ENCODE peak calls at places on chromosomes 7 and 10, in four cellular contexts. B is psoas muscle, V is cardiac muscle cell, J is lower lobe of right lung. Y is an unnamed sample. For H3K27me3, the result is how much of the 10 kb centered on the place peaks cover.

GRCh38 chr10:71701733-71702132 is 17.8 kb downstream of the C10orf105 start:
- DNase-seq in V (no peak), B (no peak), J (no peak), Y (no peak)

GRCh38 chr10:75611081-75611971 is 179.9 kb downstream of the LRMDA start:
- DNase-seq in J (no peak), B (no peak), V (no peak), Y (no peak)

GRCh38 chr7:134075799-134076198 is 51.3 kb upstream of the LRGUK start:
- DNase-seq in B (no peak), J (no peak), V (no peak), Y (no peak)

GRCh38 chr7:85554294-85554877 is 367.5 kb upstream of the SEMA3D start:
- DNase-seq in J (no peak), V (peak), B (no peak), Y (no peak)

GRCh38 chr10:94193466-94193924 is 169.2 kb downstream of the NOC3L start:
- DNase-seq in B (no peak), V (no peak), J (no peak), Y (no peak)

GRCh38 chr10:117441812-117442443 is 66.7 kb upstream of the PDZD8 start:
- DNase-seq in V (no peak), J (no peak), B (no peak), Y (peak)

GRCh38 chr10:86257683-86258082 is 108.9 kb downstream of the GRID1 start:
- DNase-seq in V (no peak), B (no peak), J (no peak), Y (no peak)

GRCh38 chr10:123272171-123272570 is 118.0 kb downstream of the BUB3 start:
- DNase-seq in J (no peak), V (no peak), B (no peak), Y (no peak)

GRCh38 chr7:92751902-92752901 is 84.2 kb downstream of the CDK6 start:
- DNase-seq in J (no peak), B (no peak), V (no peak), Y (no peak)

GRCh38 chr10:121179006-121179405 is 327.8 kb downstream of the WDR11 start:
- DNase-seq in J (no peak), V (no peak), B (no peak), Y (no peak)

GRCh38 chr10:2508971-2509605 is 558.3 kb upstream of the PFKP start:
- DNase-seq in V (no peak), B (no peak), J (no peak), Y (no peak)

GRCh38 chr10:124064676-124065075 is 28.7 kb downstream of the CHST15 start:
- DNase-seq in V (no peak), B (no peak), J (no peak), Y (no peak)

GRCh38 chr10:76906221-76906620 is 731.4 kb downstream of the KCNMA1 start:
- DNase-seq in V (no peak), J (no peak), B (no peak), Y (no peak)

GRCh38 chr10:131841669-131842139 is 59.1 kb upstream of the PPP2R2D start:
- DNase-seq in V (no peak), J (no peak), B (peak), Y (peak)

GRCh38 chr10:61795147-61795546 is 106.4 kb upstream of the ARID5B start:
- DNase-seq in B (no peak), J (no peak), V (no peak), Y (no peak)
- H3K4me3 ChIP-seq in B (no peak), J (no peak), V (no peak), Y (no peak)

GRCh38 chr7:69208848-69209247 is 389.4 kb upstream of the AUTS2 start:
- DNase-seq in V (no peak), J (no peak), B (no peak), Y (no peak)

GRCh38 chr7:69211336-69211735 is 386.9 kb upstream of the AUTS2 start:
- DNase-seq in J (no peak), B (no peak), V (no peak), Y (no peak)

GRCh38 chr7:69213882-69214281 is 384.4 kb upstream of the AUTS2 start:
- DNase-seq in B (no peak), V (no peak), J (no peak), Y (no peak)

GRCh38 chr7:69211739-69212138 is 386.5 kb upstream of the AUTS2 start:
- DNase-seq in V (peak), J (no peak), B (no peak), Y (no peak)
- TF ChIP-seq CTCF in V (no peak), J (no peak), B (no peak), Y (no peak)

DNA sequence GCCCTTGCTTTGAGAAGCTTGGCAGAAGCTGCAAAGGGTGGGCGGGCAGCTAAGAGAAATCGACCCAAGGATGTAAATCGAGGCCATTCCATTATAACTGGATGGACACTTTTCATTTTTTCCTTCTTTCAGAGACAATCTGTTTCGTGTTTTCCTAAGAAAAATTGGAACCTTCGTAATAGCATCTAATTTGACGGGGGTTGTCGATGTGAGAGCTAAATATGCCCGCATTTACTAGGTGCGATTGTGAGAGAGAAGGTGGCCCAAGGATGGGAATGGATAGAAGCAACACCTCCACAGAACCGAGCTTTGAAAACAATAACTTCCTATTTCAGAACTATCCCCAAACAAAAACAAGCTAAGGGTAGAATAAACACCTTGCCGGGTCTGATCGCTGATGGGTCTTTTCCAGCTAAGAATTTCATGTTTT is 848 bp upstream of the HOXA4 start:
- DNase-seq in J (no peak), V (no peak), B (no peak), Y (no peak)
- H3K27me3 ChIP-seq in J (under half), V (half or more), B (under half), Y (under half)

DNA sequence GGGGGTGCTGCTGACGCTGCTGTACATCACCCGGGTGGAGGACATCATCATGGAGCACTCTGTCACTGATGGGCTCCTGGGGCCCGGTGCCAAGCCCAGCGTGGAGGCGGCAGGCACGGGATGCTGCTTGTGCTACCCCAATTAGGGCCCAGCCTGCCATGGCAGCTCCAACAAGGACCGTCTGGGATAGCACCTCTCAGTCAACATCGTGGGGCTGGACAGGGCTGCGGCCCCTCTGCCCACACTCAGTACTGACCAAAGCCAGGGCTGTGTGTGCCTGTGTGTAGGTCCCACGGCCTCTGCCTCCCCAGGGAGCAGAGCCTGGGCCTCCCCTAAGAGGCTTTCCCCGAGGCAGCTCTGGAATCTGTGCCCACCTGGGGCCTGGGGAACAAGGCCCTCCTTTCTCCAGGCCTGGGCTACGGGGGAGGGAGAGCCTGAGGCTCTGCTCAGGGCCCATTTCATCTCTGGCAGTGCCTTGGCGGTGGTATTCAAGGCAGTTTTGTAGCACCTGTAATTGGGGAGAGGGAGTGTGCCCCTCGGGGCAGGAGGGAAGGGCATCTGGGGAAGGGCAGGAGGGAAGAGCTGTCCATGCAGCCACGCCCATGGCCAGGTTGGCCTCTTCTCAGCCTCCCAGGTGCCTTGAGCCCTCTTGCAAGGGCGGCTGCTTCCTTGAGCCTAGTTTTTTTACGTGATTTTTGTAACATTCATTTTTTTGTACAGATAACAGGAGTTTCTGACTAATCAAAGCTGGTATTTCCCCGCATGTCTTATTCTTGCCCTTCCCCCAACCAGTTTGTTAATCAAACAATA is 55.8 kb downstream of the TSPAN15 start:
- DNase-seq in V (no peak), B (no peak), J (no peak), Y (no peak)
- H3K4me3 ChIP-seq in V (no peak), B (peak), J (no peak), Y (no peak)

GRCh38 chr7:45092931-45093235 is 4.1 kb upstream of the NACAD start:
- DNase-seq in J (no peak), V (no peak), B (peak), Y (no peak)
- TF ChIP-seq CTCF in J (no peak), V (no peak), B (no peak), Y (no peak)

Y was measured in left lung.